ENCODE peak calls at places on chromosomes 7 and 10, in six cellular contexts. G, B, Y, O, V and T are unnamed samples.

GRCh38 chr7:43669286-43670081 is 59.8 kb downstream of the COA1 start:
- DNase-seq in V (no peak), O (no peak), B (no peak), Y (no peak), G (no peak), T (no peak)

GRCh38 chr7:24842449-24843241 is 85.4 kb upstream of the GSDME start:
- DNase-seq in G (no peak), B (no peak), Y (no peak), V (no peak), O (no peak), T (no peak)

GRCh38 chr7:42414961-42415505 is 178.0 kb upstream of the GLI3 start:
- DNase-seq in O (no peak), G (no peak), Y (no peak), B (no peak), V (no peak), T (peak)

GRCh38 chr7:17401806-17402627 is 103.6 kb downstream of the AHR start:
- DNase-seq in V (no peak), B (no peak), G (no peak), Y (no peak), O (no peak), T (no peak)

GRCh38 chr10:47143072-47143471 is 156.9 kb upstream of the GDF10 start:
- DNase-seq in G (no peak), B (no peak), V (no peak), O (peak), Y (no peak), T (no peak)

GRCh38 chr7:151178831-151179230 is 8.2 kb downstream of the ASB10 start:
- DNase-seq in G (no peak), B (no peak), V (no peak), Y (no peak), O (no peak), T (no peak)

GRCh38 chr7:127905491-127906330 is 125.5 kb downstream of the LRRC4 start:
- DNase-seq in G (no peak), O (no peak), V (no peak), Y (no peak), B (no peak), T (peak)

GRCh38 chr10:51357170-51357569 is 282.9 kb downstream of the PRKG1 start:
- DNase-seq in O (no peak), Y (no peak), B (no peak), G (no peak), V (no peak), T (no peak)

GRCh38 chr10:12844796-12845524 is 156.6 kb downstream of the CCDC3 start:
- DNase-seq in G (no peak), B (peak), V (no peak), Y (no peak), O (no peak), T (peak)

GRCh38 chr7:13276977-13277376 is 589.5 kb downstream of the ARL4A start:
- DNase-seq in V (no peak), G (no peak), B (no peak), Y (no peak), O (no peak), T (no peak)

GRCh38 chr7:157466473-157467261 is 129.9 kb downstream of the DNAJB6 start:
- DNase-seq in B (no peak), V (no peak), O (no peak), G (no peak), Y (no peak), T (no peak)

GRCh38 chr7:70417061-70417655 is 714.8 kb upstream of the GALNT17 start:
- DNase-seq in G (no peak), V (peak), O (no peak), Y (no peak), B (no peak), T (no peak)

GRCh38 chr7:26520483-26520882 is 228.8 kb downstream of the SNX10 start:
- DNase-seq in O (no peak), G (no peak), Y (no peak), B (no peak), V (no peak), T (no peak)

GRCh38 chr7:99039384-99039891 is 104.5 kb downstream of the SMURF1 start:
- DNase-seq in O (no peak), Y (no peak), V (no peak), B (no peak), G (no peak), T (no peak)

GRCh38 chr7:130908345-130909160 is 174.5 kb upstream of the KLF14 start:
- DNase-seq in G (no peak), Y (no peak), B (no peak), O (no peak), V (no peak), T (no peak)

GRCh38 chr10:88557246-88557645 is 25.9 kb downstream of the RNLS start:
- DNase-seq in Y (no peak), G (no peak), O (no peak), V (no peak), B (no peak), T (no peak)

GRCh38 chr7:94250124-94250523 is 144.6 kb upstream of the COL1A2 start:
- DNase-seq in B (no peak), G (no peak), Y (no peak), V (no peak), O (no peak), T (no peak)

GRCh38 chr10:20858292-20859124 is 38.6 kb downstream of the NEBL start:
- DNase-seq in Y (no peak), O (no peak), V (no peak), G (no peak), B (no peak), T (no peak)

GRCh38 chr7:156448918-156449317 is 191.7 kb upstream of the RNF32 start:
- DNase-seq in Y (no peak), G (no peak), O (no peak), B (no peak), V (no peak), T (no peak)

GRCh38 chr10:101050206-101051069 is 11.4 kb upstream of the KAZALD1 start:
- DNase-seq in G (peak), Y (no peak), O (no peak), V (no peak), B (peak), T (peak)

GRCh38 chr7:67344481-67345193 is 348.0 kb downstream of the TYW1 start:
- DNase-seq in O (peak), G (no peak), V (no peak), Y (no peak), B (no peak), T (no peak)

GRCh38 chr7:84714765-84715164 is 472.1 kb downstream of the SEMA3D start:
- DNase-seq in G (no peak), Y (no peak), V (no peak), B (no peak), O (no peak), T (no peak)

GRCh38 chr7:21084286-21084685 is 297.6 kb upstream of the SP8 start:
- DNase-seq in Y (no peak), G (no peak), B (no peak), O (no peak), V (no peak), T (no peak)

GRCh38 chr7:143407296-143408246 is 1.1 kb downstream of the EPHA1 start:
- DNase-seq in V (no peak), O (no peak), B (no peak), Y (peak), G (no peak), T (no peak)

GRCh38 chr10:82150123-82150900 is 275.3 kb downstream of the NRG3 start:
- DNase-seq in V (peak), G (no peak), O (no peak), Y (no peak), B (no peak), T (no peak)

GRCh38 chr10:29841724-29842649 is 207.2 kb upstream of the SVIL start:
- DNase-seq in B (peak), G (peak), O (no peak), Y (no peak), V (no peak), T (peak)

GRCh38 chr7:27697861-27698430 is 35.3 kb upstream of the HIBADH start:
- DNase-seq in V (no peak), B (peak), G (peak), O (no peak), Y (no peak), T (no peak)

GRCh38 chr10:79001082-79001885 is 67.5 kb upstream of the ZMIZ1 start:
- DNase-seq in G (no peak), Y (no peak), B (no peak), O (no peak), V (no peak), T (no peak)
- TF ChIP-seq CTCF in G (no peak), Y (no peak), B (no peak), O (no peak), V (no peak), T (no peak)

GRCh38 chr10:126562209-126562680 is 108.2 kb downstream of the C10orf90 start:
- DNase-seq in O (peak), Y (no peak), V (no peak), B (no peak), G (no peak), T (no peak)
- H3K27ac ChIP-seq in O (no peak), Y (no peak), V (peak), B (no peak), G (no peak), T (no peak)

GRCh38 chr10:52780391-52781155 is 8.0 kb upstream of the MBL2 start:
- DNase-seq in V (no peak), G (no peak), Y (no peak), B (no peak), O (peak), T (no peak)
- TF ChIP-seq CTCF in V (no peak), G (peak), Y (no peak), B (no peak), O (no peak), T (no peak)

GRCh38 chr7:120615703-120616102 is 242.2 kb downstream of the TSPAN12 start:
- DNase-seq in V (no peak), G (no peak), O (no peak), B (no peak), Y (no peak), T (no peak)
- H3K27ac ChIP-seq in V (no peak), G (no peak), O (no peak), B (no peak), Y (no peak), T (no peak)

GRCh38 chr10:104143829-104144228 is 21.9 kb downstream of the SFR1 start:
- DNase-seq in G (no peak), Y (no peak), B (no peak), V (no peak), O (no peak), T (no peak)

GRCh38 chr10:104142081-104142480 is 20.1 kb downstream of the SFR1 start:
- DNase-seq in B (no peak), G (no peak), O (no peak), V (no peak), Y (no peak), T (no peak)

GRCh38 chr10:104138131-104138530 is 16.2 kb downstream of the SFR1 start:
- DNase-seq in O (no peak), V (no peak), G (no peak), B (no peak), Y (no peak), T (no peak)

DNA sequence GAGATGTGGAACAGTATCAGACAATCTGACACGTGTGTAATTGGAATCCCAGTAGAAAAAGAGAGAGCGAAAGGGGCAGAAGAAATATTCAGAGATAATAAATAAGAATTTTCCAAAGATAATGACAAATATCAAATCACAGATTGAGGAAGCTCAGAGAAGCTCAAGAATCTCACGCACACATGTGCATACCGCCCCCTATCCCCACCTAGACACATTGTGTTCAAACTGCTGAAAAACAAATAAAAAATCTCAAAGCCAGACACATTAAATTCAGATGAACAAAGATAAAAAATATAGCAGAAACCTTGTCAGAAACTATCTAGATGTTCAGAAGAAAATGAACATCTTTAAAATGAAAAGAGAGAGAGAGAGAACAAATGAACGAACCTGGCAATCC is 17.2 kb downstream of the SFR1 start:
- DNase-seq in G (no peak), B (no peak), O (no peak), V (no peak), Y (no peak), T (no peak)
- TF ChIP-seq CTCF in G (no peak), B (no peak), O (no peak), V (no peak), Y (no peak), T (peak)

DNA sequence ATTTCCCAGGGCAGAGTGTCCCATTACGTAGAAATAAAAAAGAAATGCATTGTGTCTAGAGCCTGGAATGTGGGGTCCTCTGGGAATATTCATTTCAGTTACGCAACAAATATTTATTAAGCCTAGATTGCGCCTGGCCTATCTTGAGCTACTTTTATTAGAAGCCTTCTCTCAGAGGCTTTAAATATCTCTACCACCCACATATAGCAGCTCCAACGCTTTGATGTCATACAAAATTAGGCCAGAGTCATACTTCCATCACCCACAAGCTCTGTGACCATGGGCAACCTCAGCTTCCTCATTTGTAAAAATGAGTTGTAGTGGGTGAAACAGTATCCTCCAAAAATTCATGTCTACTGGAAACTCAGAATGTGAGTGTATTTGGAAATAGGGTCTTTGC is 24.9 kb upstream of the CARD11 start:
- DNase-seq in V (no peak), B (no peak), O (no peak), G (no peak), Y (no peak), T (no peak)
- H3K27ac ChIP-seq in V (no peak), B (peak), O (no peak), G (no peak), Y (peak), T (no peak)

GRCh38 chr7:55557666-55558188 is 14.6 kb downstream of the VOPP1 start:
- DNase-seq in Y (no peak), G (no peak), B (no peak), O (no peak), V (no peak), T (no peak)
- TF ChIP-seq CTCF in Y (no peak), G (no peak), B (no peak), O (no peak), V (no peak), T (no peak)